ENCODE peak calls at places on chromosomes 7 and 10, in seven cellular contexts. T is CD8-positive, alpha-beta memory T cell; S is small intestine; H is mammary epithelial cell; Z is A549; A is prostate gland; D is naive thymus-derived CD4-positive, alpha-beta T cell. F is an unnamed sample.

GRCh38 chr10:78171633-78172032 is 138.0 kb downstream of the RPS24 start:
- DNase-seq in T (no peak), S (no peak), H (no peak), Z (no peak), A (no peak), D (no peak), F (no peak)

GRCh38 chr7:99579281-99579955 is 18.6 kb upstream of the TMEM225B start:
- DNase-seq in T (no peak), S (no peak), H (no peak), Z (no peak), A (no peak), D (no peak), F (no peak)

GRCh38 chr7:1848013-1848640 is 178.1 kb downstream of the ELFN1 start:
- DNase-seq in T (no peak), S (no peak), H (no peak), Z (no peak), A (no peak), D (no peak), F (no peak)

GRCh38 chr7:148941598-148942280 is 57.6 kb upstream of the EZH2 start:
- DNase-seq in T (peak), S (peak), H (peak), Z (peak), A (peak), D (peak), F (peak)

GRCh38 chr7:19482628-19483027 is 226.2 kb downstream of the POLR1F start:
- DNase-seq in T (no peak), S (no peak), H (no peak), Z (no peak), A (no peak), D (no peak), F (no peak)

GRCh38 chr7:99624487-99624886 is 7.7 kb downstream of the ZSCAN25 start:
- DNase-seq in T (peak), S (peak), H (no peak), Z (no peak), A (no peak), D (peak), F (peak)

GRCh38 chr10:5512881-5513698 is 11.7 kb upstream of the CALML3 start:
- DNase-seq in T (no peak), S (no peak), H (no peak), Z (no peak), A (no peak), D (no peak), F (no peak)

GRCh38 chr7:121337398-121337797 is 8.6 kb downstream of the WNT16 start:
- DNase-seq in T (no peak), S (no peak), H (no peak), Z (no peak), A (no peak), D (no peak), F (no peak)

GRCh38 chr7:135189961-135190360 is 19.5 kb upstream of the CYREN start:
- DNase-seq in T (no peak), S (no peak), H (no peak), Z (no peak), A (no peak), D (no peak), F (no peak)

GRCh38 chr10:21285742-21286311 is 239.7 kb downstream of the SKIDA1 start:
- DNase-seq in T (no peak), S (no peak), H (peak), Z (peak), A (no peak), D (no peak), F (no peak)

GRCh38 chr7:117118579-117119180 is 165.4 kb downstream of the ST7 start:
- DNase-seq in T (no peak), S (no peak), H (no peak), Z (no peak), A (no peak), D (no peak), F (no peak)

GRCh38 chr10:104642001-104642270 is 846 bp downstream of the SORCS3 start:
- DNase-seq in T (no peak), S (no peak), H (no peak), Z (no peak), A (no peak), D (no peak), F (no peak)

GRCh38 chr7:137020351-137020750 is 151.9 kb downstream of the CHRM2 start:
- DNase-seq in T (no peak), S (no peak), H (no peak), Z (no peak), A (no peak), D (no peak), F (no peak)

GRCh38 chr7:158748335-158748734 is 43.7 kb upstream of the NCAPG2 start:
- DNase-seq in T (no peak), S (no peak), H (no peak), Z (no peak), A (no peak), D (no peak), F (no peak)

GRCh38 chr7:17183630-17184328 is 114.7 kb upstream of the AHR start:
- DNase-seq in T (no peak), S (no peak), H (no peak), Z (no peak), A (no peak), D (no peak), F (no peak)

GRCh38 chr10:43806851-43807640 is 158.4 kb upstream of the ZNF32 start:
- DNase-seq in T (no peak), S (no peak), H (no peak), Z (no peak), A (no peak), D (no peak), F (no peak)

GRCh38 chr10:110413903-110414562 is 83.7 kb upstream of the DUSP5 start:
- DNase-seq in T (peak), S (no peak), H (no peak), Z (peak), A (no peak), D (no peak), F (no peak)

GRCh38 chr7:4769753-4770152 is 5.7 kb upstream of the AP5Z1 start:
- DNase-seq in T (no peak), S (no peak), H (no peak), Z (no peak), A (no peak), D (no peak), F (no peak)

GRCh38 chr10:89242840-89243586 is 8.6 kb downstream of the LIPA start:
- DNase-seq in T (no peak), S (no peak), H (no peak), Z (no peak), A (no peak), D (no peak), F (no peak)

GRCh38 chr10:132939957-132940790 is 2.2 kb downstream of the CFAP46 start:
- DNase-seq in T (no peak), S (peak), H (no peak), Z (peak), A (no peak), D (no peak), F (peak)

GRCh38 chr10:22681783-22682183 is 32.6 kb downstream of the PIP4K2A start:
- DNase-seq in T (peak), S (peak), H (peak), Z (peak), A (peak), D (peak), F (no peak)

GRCh38 chr10:15642095-15642494 is 77.6 kb downstream of the ITGA8 start:
- DNase-seq in T (no peak), S (no peak), H (no peak), Z (no peak), A (no peak), D (no peak), F (no peak)

GRCh38 chr10:113161061-113161460 is 211.0 kb downstream of the TCF7L2 start:
- DNase-seq in T (no peak), S (no peak), H (no peak), Z (no peak), A (no peak), D (no peak), F (no peak)

GRCh38 chr10:119644215-119644826 is 6.9 kb upstream of the BAG3 start:
- DNase-seq in T (no peak), S (no peak), H (no peak), Z (no peak), A (no peak), D (no peak), F (no peak)

GRCh38 chr7:88929719-88930118 is 134.2 kb upstream of the TEX47 start:
- DNase-seq in T (no peak), S (no peak), H (no peak), Z (no peak), A (no peak), D (no peak), F (no peak)
- H3K4me3 ChIP-seq in T (no peak), S (no peak), H (no peak), Z (no peak), A (no peak), D (no peak), F (no peak)

GRCh38 chr7:33195264-33195663 is 65.9 kb downstream of the BBS9 start:
- DNase-seq in T (no peak), S (no peak), H (peak), Z (peak), A (no peak), D (no peak), F (no peak)

GRCh38 chr7:33191326-33191725 is 62.0 kb downstream of the BBS9 start:
- DNase-seq in T (no peak), S (peak), H (peak), Z (no peak), A (no peak), D (peak), F (no peak)

GRCh38 chr7:33192695-33193291 is 63.4 kb downstream of the BBS9 start:
- DNase-seq in T (no peak), S (no peak), H (no peak), Z (no peak), A (no peak), D (no peak), F (no peak)

GRCh38 chr7:33193308-33193864 is 64.0 kb downstream of the BBS9 start:
- DNase-seq in T (no peak), S (no peak), H (no peak), Z (no peak), A (no peak), D (no peak), F (no peak)

GRCh38 chr7:33190688-33191304 is 61.4 kb downstream of the BBS9 start:
- DNase-seq in T (no peak), S (no peak), H (no peak), Z (no peak), A (no peak), D (no peak), F (no peak)
- H3K27ac ChIP-seq in T (no peak), S (no peak), H (no peak), Z (no peak), A (no peak), D (no peak), F (no peak)

GRCh38 chr7:34043461-34044318 is 138.4 kb downstream of the BMPER start:
- DNase-seq in T (no peak), S (no peak), H (no peak), Z (no peak), A (no peak), D (no peak), F (no peak)

GRCh38 chr7:34044319-34044643 is 138.9 kb downstream of the BMPER start:
- DNase-seq in T (no peak), S (no peak), H (no peak), Z (no peak), A (no peak), D (no peak), F (no peak)

GRCh38 chr7:34044734-34045353 is 139.5 kb downstream of the BMPER start:
- DNase-seq in T (no peak), S (no peak), H (no peak), Z (no peak), A (no peak), D (no peak), F (no peak)

DNA sequence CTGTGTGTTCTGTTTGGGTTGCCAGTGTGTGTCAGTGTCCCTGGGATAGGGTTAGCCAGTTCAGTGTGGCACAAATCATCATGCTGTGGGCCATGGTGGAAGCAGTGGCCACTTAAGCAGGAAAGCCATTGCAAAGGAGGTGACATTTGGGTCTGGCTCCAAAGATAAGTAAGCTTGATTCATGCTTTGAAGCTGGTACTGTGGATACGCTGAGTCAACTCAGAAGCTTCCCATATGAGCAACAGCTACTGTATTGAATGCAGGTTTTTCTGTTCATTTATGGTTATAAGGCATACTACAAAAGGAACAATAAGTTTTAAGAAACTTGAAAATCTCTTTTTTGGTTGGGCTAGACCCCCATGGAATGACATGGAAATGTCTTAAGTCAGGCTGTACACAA is 143.1 kb downstream of the BMPER start:
- DNase-seq in T (no peak), S (no peak), H (no peak), Z (no peak), A (no peak), D (no peak), F (no peak)
- H3K4me3 ChIP-seq in T (no peak), S (no peak), H (no peak), Z (no peak), A (no peak), D (no peak), F (no peak)

DNA sequence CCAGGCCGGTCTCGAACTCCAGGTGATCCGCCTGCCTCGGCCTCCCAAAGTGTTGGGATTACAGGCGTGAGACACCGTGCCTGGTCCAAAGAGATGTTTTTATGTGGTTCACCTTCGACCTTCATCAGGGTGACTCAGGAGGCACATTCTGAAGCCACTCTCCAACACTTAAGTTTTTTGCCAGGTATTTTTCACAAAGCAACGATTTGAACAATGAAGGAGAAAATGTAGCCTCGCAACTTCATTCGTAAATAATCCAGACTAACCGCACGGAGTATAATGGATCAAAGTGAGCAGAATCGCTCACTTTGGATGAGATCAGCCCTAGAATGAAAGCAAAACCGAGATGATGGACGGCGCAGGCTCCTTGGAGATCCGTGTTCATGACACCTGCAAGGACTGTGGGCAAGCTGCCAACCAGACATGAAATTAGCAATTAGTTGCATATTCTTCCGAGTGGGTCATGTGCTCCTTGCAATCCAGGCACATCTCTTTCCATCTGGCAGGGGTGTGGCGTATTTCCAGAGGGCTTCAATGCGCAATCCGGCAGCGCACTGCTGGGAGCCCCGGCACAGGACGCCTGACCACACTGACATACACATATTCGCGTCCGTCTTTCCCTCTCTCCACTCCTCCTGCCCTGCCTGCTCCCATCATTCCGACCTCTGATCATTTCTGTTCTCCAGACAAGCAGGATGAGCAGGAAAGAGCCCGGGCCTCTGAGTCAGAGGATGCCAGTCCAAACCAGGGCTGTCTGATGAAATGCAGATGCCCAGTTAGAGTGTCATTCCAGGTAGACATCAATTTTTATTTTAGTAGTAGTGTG is 148.4 kb downstream of the KLF6 start:
- DNase-seq in T (no peak), S (no peak), H (peak), Z (no peak), A (no peak), D (no peak), F (no peak)
- H3K27ac ChIP-seq in T (no peak), S (no peak), H (peak), Z (no peak), A (no peak), D (no peak), F (no peak)

GRCh38 chr7:32936686-32937085 is 20.6 kb upstream of the FKBP9 start:
- DNase-seq in T (no peak), S (no peak), H (no peak), Z (no peak), A (no peak), D (no peak), F (no peak)
- H3K4me3 ChIP-seq in T (no peak), S (no peak), H (no peak), Z (no peak), A (no peak), D (no peak), F (no peak)

GRCh38 chr7:72281325-72281724 is 130.8 kb downstream of the CALN1 start:
- DNase-seq in T (no peak), S (no peak), H (no peak), Z (no peak), A (no peak), D (no peak), F (no peak)
- H3K27ac ChIP-seq in T (no peak), S (no peak), H (no peak), Z (no peak), A (no peak), D (no peak), F (no peak)

GRCh38 chr7:157437519-157438061 is 100.8 kb downstream of the DNAJB6 start:
- DNase-seq in T (no peak), S (no peak), H (no peak), Z (no peak), A (no peak), D (no peak), F (no peak)
- H3K4me3 ChIP-seq in T (no peak), S (no peak), H (no peak), Z (no peak), A (no peak), D (no peak), F (no peak)

DNA sequence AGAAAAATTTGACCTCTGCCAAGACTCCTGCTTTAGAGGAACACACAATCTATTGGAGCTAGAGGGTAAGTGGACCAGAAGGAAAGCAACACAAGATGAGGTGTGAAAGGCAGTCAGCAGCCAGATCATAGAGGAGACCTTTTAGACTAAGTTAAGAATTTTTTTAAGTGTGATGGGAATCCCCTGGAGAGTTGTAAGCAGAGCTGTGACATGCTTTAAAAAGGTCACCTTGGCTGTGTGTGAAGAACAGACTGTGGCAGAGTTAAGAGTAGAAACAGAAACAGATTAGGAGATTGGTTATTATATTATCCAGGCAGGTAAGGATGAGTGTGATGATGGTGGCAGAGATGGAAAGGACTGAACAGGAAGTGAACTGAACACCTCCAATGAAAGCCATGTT is 23.5 kb downstream of the CPEB3 start:
- DNase-seq in T (no peak), S (no peak), H (no peak), Z (no peak), A (no peak), D (no peak), F (no peak)
- H3K27ac ChIP-seq in T (no peak), S (no peak), H (no peak), Z (no peak), A (peak), D (no peak), F (no peak)

F was measured in transverse colon.